ENCODE peak calls at places on chromosome 17, in nine cellular contexts. A, W, B, U, K, R, V, N and F are unnamed samples.

GRCh38 chr17:78783711-78784396 is 1.8 kb upstream of the CYTH1 start:
- DNase-seq in A (no peak), W (no peak), B (no peak), U (no peak), K (no peak), R (no peak), V (no peak), N (no peak), F (no peak)

GRCh38 chr17:56700919-56701420 is 107.5 kb downstream of the NOG start:
- DNase-seq in A (no peak), W (no peak), B (no peak), U (no peak), K (no peak), R (no peak), V (no peak), N (no peak), F (no peak)

GRCh38 chr17:80327518-80327917 is 66.9 kb downstream of the RNF213 start:
- DNase-seq in A (peak), W (no peak), B (no peak), U (no peak), K (no peak), R (no peak), V (no peak), N (no peak), F (no peak)

GRCh38 chr17:66264696-66265095 is 35.5 kb upstream of the APOH start:
- DNase-seq in A (no peak), W (no peak), B (no peak), U (no peak), K (no peak), R (no peak), V (no peak), N (no peak), F (no peak)

GRCh38 chr17:6178959-6179358 is 108.8 kb downstream of the WSCD1 start:
- DNase-seq in A (peak), W (peak), B (no peak), U (no peak), K (no peak), R (no peak), V (no peak), N (no peak), F (no peak)

GRCh38 chr17:64777413-64778101 is 115.5 kb upstream of the SMURF2 start:
- DNase-seq in A (peak), W (peak), B (no peak), U (no peak), K (no peak), R (no peak), V (no peak), N (peak), F (no peak)

GRCh38 chr17:5127910-5128309 is 12.1 kb downstream of the USP6 start:
- DNase-seq in A (no peak), W (peak), B (no peak), U (no peak), K (no peak), R (no peak), V (no peak), N (no peak), F (no peak)

GRCh38 chr17:34571428-34572130 is 7.8 kb upstream of the TMEM132E start:
- DNase-seq in A (no peak), W (no peak), B (no peak), U (no peak), K (no peak), R (no peak), V (no peak), N (no peak), F (no peak)

GRCh38 chr17:1709971-1710806 is at the start of gene TLCD2:
- DNase-seq in A (peak), W (peak), B (no peak), U (peak), K (no peak), R (peak), V (peak), N (peak), F (peak)

GRCh38 chr17:17130077-17130844 is 75.9 kb downstream of the PLD6 start:
- DNase-seq in A (no peak), W (no peak), B (no peak), U (no peak), K (no peak), R (no peak), V (no peak), N (no peak), F (no peak)

GRCh38 chr17:41910701-41911391 is 7.9 kb downstream of the ACLY start:
- DNase-seq in A (no peak), W (no peak), B (no peak), U (peak), K (peak), R (peak), V (no peak), N (no peak), F (peak)

GRCh38 chr17:38590988-38591758 is 14.6 kb downstream of the SRCIN1 start:
- DNase-seq in A (no peak), W (no peak), B (no peak), U (no peak), K (no peak), R (no peak), V (no peak), N (no peak), F (no peak)

GRCh38 chr17:76414334-76415295 is 30.2 kb downstream of the SPHK1 start:
- DNase-seq in A (peak), W (no peak), B (no peak), U (peak), K (no peak), R (peak), V (no peak), N (no peak), F (peak)

GRCh38 chr17:76307966-76308338 is at the start of gene QRICH2:
- DNase-seq in A (no peak), W (no peak), B (no peak), U (no peak), K (no peak), R (no peak), V (no peak), N (no peak), F (no peak)

GRCh38 chr17:76700627-76701470 is 9.9 kb downstream of the MXRA7 start:
- DNase-seq in A (peak), W (no peak), B (no peak), U (peak), K (peak), R (peak), V (no peak), N (no peak), F (peak)

GRCh38 chr17:40663252-40663651 is 1.7 kb downstream of the KRT222 start:
- DNase-seq in A (no peak), W (no peak), B (no peak), U (no peak), K (no peak), R (no peak), V (no peak), N (no peak), F (no peak)

GRCh38 chr17:40803617-40804082 is 3.9 kb upstream of the KRT28 start:
- DNase-seq in A (peak), W (peak), B (peak), U (peak), K (peak), R (peak), V (peak), N (peak), F (peak)

GRCh38 chr17:40510328-40510648 is 8.9 kb upstream of the TNS4 start:
- DNase-seq in A (no peak), W (no peak), B (no peak), U (peak), K (no peak), R (peak), V (peak), N (no peak), F (peak)

GRCh38 chr17:73069164-73069774 is 23.2 kb downstream of the SLC39A11 start:
- DNase-seq in A (no peak), W (no peak), B (no peak), U (no peak), K (no peak), R (no peak), V (no peak), N (no peak), F (no peak)

GRCh38 chr17:68016838-68017237 is 18.7 kb upstream of the KPNA2 start:
- DNase-seq in A (no peak), W (no peak), B (no peak), U (no peak), K (no peak), R (no peak), V (no peak), N (no peak), F (no peak)

GRCh38 chr17:17445296-17445924 is 31.4 kb upstream of the MED9 start:
- DNase-seq in A (no peak), W (no peak), B (no peak), U (no peak), K (no peak), R (no peak), V (no peak), N (no peak), F (no peak)

GRCh38 chr17:6524520-6524919 is 31.8 kb downstream of the PITPNM3 start:
- DNase-seq in A (no peak), W (no peak), B (no peak), U (peak), K (no peak), R (no peak), V (no peak), N (no peak), F (peak)

DNA sequence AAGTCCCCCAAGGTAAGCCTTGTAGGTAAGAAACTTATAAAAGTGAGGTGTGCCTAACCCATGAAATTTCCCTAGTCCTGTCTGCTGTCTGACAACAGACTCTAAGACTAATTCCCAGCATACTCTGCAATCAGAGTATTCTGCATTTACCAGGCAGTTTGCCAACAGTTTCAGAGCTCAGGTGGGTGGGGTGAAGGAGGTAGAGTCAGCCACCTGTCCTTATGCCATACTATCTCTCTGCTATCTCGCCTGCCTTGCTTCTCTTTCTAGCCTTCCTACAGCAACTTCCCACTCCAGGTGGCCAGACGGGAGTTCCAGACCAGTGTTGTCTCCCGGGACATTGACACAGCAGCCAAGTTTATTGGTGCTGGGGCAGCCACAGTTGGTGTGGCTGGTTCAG is 2.3 kb downstream of the ATP5MC1 start:
- DNase-seq in A (no peak), W (no peak), B (no peak), U (no peak), K (no peak), R (no peak), V (no peak), N (no peak), F (no peak)
- TF ChIP-seq CTCF in A (no peak), W (no peak), B (no peak), U (no peak), K (no peak), R (no peak), V (no peak), N (no peak), F (no peak)

GRCh38 chr17:14301279-14301760 is 439 bp downstream of the HS3ST3B1 start:
- DNase-seq in A (no peak), W (no peak), B (no peak), U (no peak), K (no peak), R (peak), V (no peak), N (peak), F (no peak)
- TF ChIP-seq CTCF in A (peak), W (no peak), B (no peak), U (no peak), K (no peak), R (no peak), V (no peak), N (no peak), F (no peak)

GRCh38 chr17:283911-284675 is 68.5 kb downstream of the RPH3AL start:
- DNase-seq in A (peak), W (peak), B (no peak), U (no peak), K (no peak), R (no peak), V (no peak), N (no peak), F (no peak)

GRCh38 chr17:284676-285355 is 67.8 kb downstream of the RPH3AL start:
- DNase-seq in A (peak), W (peak), B (no peak), U (no peak), K (no peak), R (no peak), V (no peak), N (no peak), F (no peak)

GRCh38 chr17:282912-283882 is 69.4 kb downstream of the RPH3AL start:
- DNase-seq in A (peak), W (peak), B (no peak), U (no peak), K (no peak), R (no peak), V (no peak), N (no peak), F (no peak)

GRCh38 chr17:286571-286970 is 66.0 kb downstream of the RPH3AL start:
- DNase-seq in A (peak), W (peak), B (no peak), U (no peak), K (no peak), R (no peak), V (no peak), N (no peak), F (no peak)

GRCh38 chr17:285751-286422 is 66.7 kb downstream of the RPH3AL start:
- DNase-seq in A (peak), W (peak), B (no peak), U (no peak), K (no peak), R (no peak), V (no peak), N (no peak), F (no peak)
- TF ChIP-seq CTCF in A (no peak), W (no peak), B (no peak), U (no peak), K (no peak), R (no peak), V (no peak), N (no peak), F (no peak)

GRCh38 chr17:29592850-29593545 is at the start of gene ANKRD13B:
- DNase-seq in A (no peak), W (peak), B (no peak), U (no peak), K (no peak), R (no peak), V (peak), N (peak), F (no peak)
- TF ChIP-seq CTCF in A (no peak), W (no peak), B (no peak), U (no peak), K (no peak), R (no peak), V (no peak), N (no peak), F (no peak)